ENCODE peak calls at places on chromosomes 2 and 18, in five cellular contexts. V is cardiac fibroblast; C is activated CD8-positive, alpha-beta T cell treated with anti-CD3 and anti-CD28 coated beads for 36 hours; G is body of pancreas; J is dorsolateral prefrontal cortex. S is an unnamed sample.

GRCh38 chr18:905307-905947 is 756 bp downstream of the ADCYAP1 start:
- DNase-seq in G (no peak), J (no peak), C (no peak), V (no peak), S (no peak)

GRCh38 chr18:475202-475624 is 25.3 kb downstream of the COLEC12 start:
- DNase-seq in V (peak; percentile 64), G (no peak), C (no peak), J (no peak), S (no peak)

GRCh38 chr2:229910832-229911412 is 10.9 kb downstream of the TRIP12 start:
- DNase-seq in C (peak; percentile 33), G (no peak), J (no peak), V (peak; percentile 38), S (no peak)

GRCh38 chr2:38146302-38146916 is 70.5 kb upstream of the CYP1B1 start:
- DNase-seq in V (peak; percentile 95), G (peak; percentile 15), C (peak; percentile 40), J (peak; percentile 47), S (no peak)

GRCh38 chr18:3441290-3441689 is 8.7 kb upstream of the TGIF1 start:
- DNase-seq in J (peak; percentile 46), V (peak; percentile 36), C (peak; percentile 41), G (peak; percentile 36), S (no peak)

GRCh38 chr2:168255103-168255502 is 7.7 kb upstream of the STK39 start:
- DNase-seq in J (no peak), G (no peak), C (no peak), V (no peak), S (no peak)

GRCh38 chr18:23229472-23229871 is 94.2 kb downstream of the CABLES1 start:
- DNase-seq in G (no peak), C (no peak), V (peak; percentile 75), J (no peak), S (no peak)

GRCh38 chr2:228703099-228703498 is 521.6 kb upstream of the SPHKAP start:
- DNase-seq in V (no peak), J (no peak), C (no peak), G (no peak), S (no peak)

GRCh38 chr18:845152-845819 is 33.2 kb upstream of the YES1 start:
- DNase-seq in V (peak; percentile 74), C (no peak), G (no peak), J (no peak), S (no peak)

GRCh38 chr2:121475811-121476571 is 54.7 kb upstream of the RNU4ATAC start:
- DNase-seq in J (no peak), G (no peak), V (peak; percentile 40), C (no peak), S (no peak)

GRCh38 chr2:200380139-200380561 is 73.7 kb downstream of the SPATS2L start:
- DNase-seq in G (no peak), J (no peak), V (no peak), C (no peak), S (no peak)

GRCh38 chr18:22199005-22199404 is 29.6 kb downstream of the GATA6 start:
- DNase-seq in G (no peak), J (no peak), V (no peak), C (no peak), S (no peak)

GRCh38 chr2:123993728-123994323 is 31.3 kb upstream of the CNTNAP5 start:
- DNase-seq in V (peak; percentile 62), G (peak; percentile 34), J (no peak), C (peak; percentile 7), S (no peak)

GRCh38 chr2:205462681-205463345 is 219.5 kb upstream of the NRP2 start:
- DNase-seq in G (no peak), C (no peak), J (no peak), V (no peak), S (no peak)

GRCh38 chr2:69340101-69340775 is 46.8 kb downstream of the GFPT1 start:
- DNase-seq in J (no peak), V (peak; percentile 41), G (no peak), C (no peak), S (no peak)

GRCh38 chr2:16223071-16223470 is 282.7 kb downstream of the MYCN start:
- DNase-seq in C (no peak), J (no peak), G (no peak), V (no peak), S (no peak)

GRCh38 chr2:20595439-20596192 is 55.3 kb downstream of the HS1BP3 start:
- DNase-seq in G (peak; percentile 17), J (peak; percentile 40), V (peak; percentile 88), C (peak; percentile 45), S (peak; percentile 36)

GRCh38 chr2:231640229-231640628 is 47.6 kb downstream of the TEX44 start:
- DNase-seq in V (peak; percentile 81), C (no peak), J (no peak), G (no peak), S (no peak)

DNA sequence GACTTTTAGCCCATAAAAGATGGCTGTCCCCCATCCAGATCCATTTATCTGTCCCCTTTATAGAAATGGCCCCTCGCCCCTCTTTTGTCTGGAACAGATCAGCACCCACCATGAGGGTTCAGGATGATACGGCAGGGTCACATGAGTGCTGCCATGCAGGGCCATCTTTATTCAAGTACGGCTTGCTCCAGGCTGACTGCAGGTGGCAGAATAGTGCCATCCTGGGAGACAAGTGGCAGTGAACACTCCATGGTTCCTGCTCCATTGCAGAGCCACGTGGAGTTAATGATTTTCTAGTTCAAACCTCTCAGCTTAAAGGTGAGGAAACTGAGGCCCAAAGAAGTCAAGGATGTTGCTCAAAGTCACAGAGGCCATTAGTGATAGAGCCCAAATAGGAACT is 180.6 kb downstream of the CLIP4 start:
- DNase-seq in G (peak; percentile 24), V (peak; percentile 47), J (peak; percentile 54), C (peak; percentile 15), S (no peak)
- TF ChIP-seq CTCF in G (peak; percentile 70), V (peak; percentile 49), J (peak; percentile 31), C (peak; percentile 40), S (no peak)

DNA sequence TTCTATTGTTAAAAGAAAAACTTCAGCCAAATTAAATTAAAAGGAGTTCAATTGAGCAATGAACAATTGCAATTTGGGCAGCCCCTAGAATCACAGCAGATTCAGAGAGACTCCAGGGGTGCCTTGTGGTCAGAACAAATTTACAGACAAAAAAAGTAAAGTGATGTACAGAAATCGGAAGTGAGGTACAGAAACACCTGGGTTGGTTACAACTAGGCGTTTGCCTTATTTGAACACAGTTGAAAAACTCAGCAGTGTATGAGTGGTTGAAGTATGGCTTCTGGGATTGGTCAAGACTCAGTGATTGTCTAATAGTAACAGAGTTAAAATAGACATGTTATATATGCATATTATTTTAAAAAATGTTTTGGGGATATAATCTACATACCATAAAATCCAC is 98.5 kb upstream of the ZSWIM2 start:
- DNase-seq in C (no peak), J (no peak), G (no peak), V (no peak), S (no peak)
- TF ChIP-seq CTCF in C (no peak), J (no peak), G (no peak), V (no peak), S (no peak)

GRCh38 chr18:44598514-44598913 is 82.2 kb upstream of the SETBP1 start:
- DNase-seq in G (no peak), J (no peak), V (no peak), C (no peak), S (no peak)
- TF ChIP-seq CTCF in G (no peak), J (no peak), V (no peak), C (no peak), S (no peak)

GRCh38 chr18:21112140-21112473 is 494 bp upstream of the ROCK1 start:
- DNase-seq in C (peak; percentile 73), J (no peak), G (no peak), V (no peak), S (no peak)

GRCh38 chr18:21112543-21113105 is 1.0 kb upstream of the ROCK1 start:
- DNase-seq in C (no peak), V (peak; percentile 54), G (no peak), J (no peak), S (no peak)

GRCh38 chr18:21117385-21118135 is 5.9 kb upstream of the ROCK1 start:
- DNase-seq in J (no peak), V (peak; percentile 83), G (no peak), C (no peak), S (no peak)

GRCh38 chr18:21111351-21112139 is at the start of gene ROCK1:
- DNase-seq in V (peak; percentile 95), G (peak; percentile 99), J (peak; percentile 95), C (peak; percentile 99), S (peak; percentile 96)

DNA sequence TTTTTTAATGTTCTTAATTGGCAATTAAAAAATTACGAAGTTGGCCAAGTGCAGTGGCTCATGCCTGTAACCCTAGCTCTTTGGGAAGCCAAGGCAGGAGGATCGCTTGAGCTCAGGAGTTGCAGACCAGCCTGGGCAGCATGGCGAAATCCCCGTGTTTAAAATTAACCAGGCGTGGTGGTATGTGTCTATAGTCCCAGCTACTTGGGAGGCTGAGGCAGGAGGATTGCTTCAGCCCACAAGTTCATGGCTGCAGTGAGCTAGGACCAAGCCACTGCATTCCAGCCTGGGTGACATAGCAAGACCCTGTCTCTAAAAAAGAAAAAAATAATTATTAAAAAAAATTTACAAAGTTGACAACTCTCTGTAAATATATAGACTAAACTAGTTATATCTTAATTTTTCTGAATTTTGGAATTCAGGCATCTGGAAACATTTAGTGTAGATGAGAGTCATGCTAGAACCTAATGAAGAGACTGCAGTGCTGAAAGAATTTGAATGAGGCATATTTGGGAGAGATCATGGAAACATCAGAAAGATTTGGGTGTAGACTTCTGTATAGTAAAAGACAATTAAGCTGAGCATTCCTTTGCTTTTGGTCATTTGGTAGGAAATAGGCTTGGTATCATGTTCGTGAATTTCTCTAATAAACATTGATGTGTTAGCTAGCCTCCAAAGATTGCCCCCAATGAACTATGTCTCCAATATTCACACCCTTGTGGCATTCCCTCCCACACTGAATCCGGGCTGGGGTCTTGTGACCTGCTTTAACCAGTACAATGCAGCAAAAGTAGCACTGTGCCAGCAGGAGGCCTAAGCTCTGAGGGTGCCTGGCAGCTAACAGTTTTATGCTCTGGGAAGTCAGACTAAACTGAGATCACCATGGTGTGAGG is 4.2 kb upstream of the ROCK1 start:
- DNase-seq in J (no peak), C (peak; percentile 12), G (no peak), V (peak; percentile 59), S (no peak)
- TF ChIP-seq CTCF in J (no peak), C (no peak), G (no peak), V (no peak), S (no peak)

GRCh38 chr2:215505044-215505786 is 69.3 kb upstream of the FN1 start:
- DNase-seq in G (peak; percentile 20), J (no peak), C (no peak), V (peak; percentile 92), S (no peak)

GRCh38 chr2:215507126-215507525 is 71.3 kb upstream of the FN1 start:
- DNase-seq in J (no peak), V (no peak), G (no peak), C (no peak), S (no peak)

GRCh38 chr2:215503381-215503780 is 67.5 kb upstream of the FN1 start:
- DNase-seq in G (no peak), V (no peak), J (no peak), C (no peak), S (no peak)

GRCh38 chr2:215506604-215506990 is 70.7 kb upstream of the FN1 start:
- DNase-seq in V (peak; percentile 7), J (no peak), C (no peak), G (no peak), S (no peak)

DNA sequence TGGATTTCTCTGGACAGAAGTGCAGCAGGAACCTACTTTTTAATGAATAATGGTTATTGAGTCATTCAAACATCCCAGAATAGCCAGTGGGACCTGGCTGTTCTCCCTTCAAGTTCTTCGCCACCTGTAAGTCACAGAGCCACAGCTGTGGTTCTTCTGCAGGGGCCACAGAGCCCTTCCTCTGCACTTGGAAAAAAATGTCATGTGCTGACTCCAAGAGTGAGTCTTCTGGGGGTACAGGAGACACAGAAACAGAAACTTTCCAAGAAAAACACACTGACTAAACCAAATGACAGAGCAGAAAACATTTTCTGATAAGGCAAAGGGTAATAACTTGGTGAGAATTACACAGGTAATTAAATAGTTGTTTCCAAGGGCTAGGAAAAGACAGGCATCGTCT is 68.7 kb upstream of the FN1 start:
- DNase-seq in J (no peak), C (no peak), V (peak; percentile 65), G (no peak), S (no peak)
- TF ChIP-seq CTCF in J (no peak), C (no peak), V (no peak), G (no peak), S (no peak)